ENCODE peak calls at places on chromosome 22, in seven cellular contexts. One of them, this sample, is unnamed.

GRCh38 chr22:46967445-46968358 is 205.3 kb downstream of the TBC1D22A start:
- DNase-seq in endothelial cell of umbilical vein: no peak
- DNase-seq in neural crest cell: no peak
- DNase-seq in lung: no peak
- DNase-seq in tibial artery: no peak
- DNase-seq in RWPE1: no peak
- DNase-seq in astrocyte: no peak
- DNase-seq in this sample: no peak

GRCh38 chr22:26589367-26589844 is 526 bp downstream of the TPST2 start:
- DNase-seq in RWPE1: peak; percentile 13
- DNase-seq in neural crest cell: no peak
- DNase-seq in lung: peak; percentile 35
- DNase-seq in endothelial cell of umbilical vein: peak; percentile 23
- DNase-seq in tibial artery: no peak
- DNase-seq in astrocyte: no peak
- DNase-seq in this sample: peak; percentile 18

GRCh38 chr22:17443413-17444203 is 74.3 kb downstream of the CECR2 start:
- DNase-seq in tibial artery: no peak
- DNase-seq in RWPE1: no peak
- DNase-seq in neural crest cell: no peak
- DNase-seq in lung: no peak
- DNase-seq in endothelial cell of umbilical vein: no peak
- DNase-seq in astrocyte: no peak
- DNase-seq in this sample: no peak

GRCh38 chr22:30855677-30856518 is 112.7 kb downstream of the MORC2 start:
- DNase-seq in neural crest cell: no peak
- DNase-seq in astrocyte: no peak
- DNase-seq in lung: no peak
- DNase-seq in tibial artery: peak; percentile 19
- DNase-seq in RWPE1: no peak
- DNase-seq in endothelial cell of umbilical vein: no peak
- DNase-seq in this sample: no peak

GRCh38 chr22:47193606-47194316 is 431.3 kb downstream of the TBC1D22A start:
- DNase-seq in neural crest cell: no peak
- DNase-seq in astrocyte: no peak
- DNase-seq in RWPE1: no peak
- DNase-seq in endothelial cell of umbilical vein: no peak
- DNase-seq in tibial artery: peak; percentile 62
- DNase-seq in lung: no peak
- DNase-seq in this sample: no peak

GRCh38 chr22:44049369-44050231 is 25.5 kb downstream of the PARVB start:
- DNase-seq in RWPE1: no peak
- DNase-seq in neural crest cell: no peak
- DNase-seq in lung: no peak
- DNase-seq in endothelial cell of umbilical vein: peak; percentile 33
- DNase-seq in astrocyte: no peak
- DNase-seq in tibial artery: no peak
- DNase-seq in this sample: no peak

GRCh38 chr22:35432226-35432905 is 32.4 kb downstream of the MCM5 start:
- DNase-seq in neural crest cell: no peak
- DNase-seq in astrocyte: no peak
- DNase-seq in RWPE1: no peak
- DNase-seq in lung: no peak
- DNase-seq in tibial artery: no peak
- DNase-seq in endothelial cell of umbilical vein: no peak
- DNase-seq in this sample: no peak

GRCh38 chr22:21977814-21978213 is 4.8 kb downstream of the TOP3B start:
- DNase-seq in neural crest cell: no peak
- DNase-seq in endothelial cell of umbilical vein: no peak
- DNase-seq in RWPE1: no peak
- DNase-seq in tibial artery: no peak
- DNase-seq in lung: no peak
- DNase-seq in astrocyte: no peak
- DNase-seq in this sample: no peak

GRCh38 chr22:46077669-46078099 is 72.6 kb upstream of the PPARA start:
- DNase-seq in endothelial cell of umbilical vein: no peak
- DNase-seq in RWPE1: no peak
- DNase-seq in neural crest cell: no peak
- DNase-seq in tibial artery: peak; percentile 65
- DNase-seq in astrocyte: no peak
- DNase-seq in lung: no peak
- DNase-seq in this sample: no peak

GRCh38 chr22:47090591-47091240 is 328.3 kb downstream of the TBC1D22A start:
- DNase-seq in endothelial cell of umbilical vein: peak; percentile 22
- DNase-seq in neural crest cell: no peak
- DNase-seq in tibial artery: peak; percentile 51
- DNase-seq in astrocyte: peak; percentile 35
- DNase-seq in RWPE1: no peak
- DNase-seq in lung: no peak
- DNase-seq in this sample: peak; percentile 58

GRCh38 chr22:44573451-44573850 is 75.4 kb upstream of the RTL6 start:
- DNase-seq in endothelial cell of umbilical vein: no peak
- DNase-seq in RWPE1: no peak
- DNase-seq in astrocyte: no peak
- DNase-seq in tibial artery: peak; percentile 31
- DNase-seq in neural crest cell: no peak
- DNase-seq in lung: no peak
- DNase-seq in this sample: no peak

GRCh38 chr22:35842519-35842913 is 124.8 kb downstream of the APOL5 start:
- DNase-seq in neural crest cell: no peak
- DNase-seq in RWPE1: no peak
- DNase-seq in endothelial cell of umbilical vein: no peak
- DNase-seq in tibial artery: no peak
- DNase-seq in lung: no peak
- DNase-seq in astrocyte: no peak
- DNase-seq in this sample: no peak

GRCh38 chr22:37552560-37553163 is 7.6 kb upstream of the CDC42EP1 start:
- DNase-seq in tibial artery: no peak
- DNase-seq in lung: no peak
- DNase-seq in astrocyte: peak; percentile 31
- DNase-seq in RWPE1: no peak
- DNase-seq in endothelial cell of umbilical vein: no peak
- DNase-seq in neural crest cell: no peak
- DNase-seq in this sample: peak; percentile 21

GRCh38 chr22:46349238-46349637 is 13.7 kb downstream of the TRMU start:
- DNase-seq in endothelial cell of umbilical vein: no peak
- DNase-seq in tibial artery: no peak
- DNase-seq in RWPE1: no peak
- DNase-seq in lung: no peak
- DNase-seq in astrocyte: no peak
- DNase-seq in neural crest cell: no peak
- DNase-seq in this sample: no peak

GRCh38 chr22:30694171-30694637 is 470 bp upstream of the OSBP2 start:
- DNase-seq in endothelial cell of umbilical vein: peak; percentile 57
- DNase-seq in RWPE1: peak; percentile 18
- DNase-seq in astrocyte: no peak
- DNase-seq in neural crest cell: peak; percentile 20
- DNase-seq in lung: peak; percentile 56
- DNase-seq in tibial artery: peak; percentile 64
- DNase-seq in this sample: no peak

GRCh38 chr22:29531419-29531818 is 22.1 kb downstream of the THOC5 start:
- DNase-seq in RWPE1: no peak
- DNase-seq in lung: no peak
- DNase-seq in neural crest cell: no peak
- DNase-seq in astrocyte: no peak
- DNase-seq in endothelial cell of umbilical vein: no peak
- DNase-seq in tibial artery: no peak
- DNase-seq in this sample: no peak

GRCh38 chr22:29072193-29072978 is 449 bp upstream of the KREMEN1 start:
- DNase-seq in neural crest cell: peak; percentile 71
- DNase-seq in astrocyte: no peak
- DNase-seq in RWPE1: peak; percentile 92
- DNase-seq in endothelial cell of umbilical vein: peak; percentile 50
- DNase-seq in lung: peak; percentile 93
- DNase-seq in tibial artery: peak; percentile 88
- DNase-seq in this sample: no peak

GRCh38 chr22:37419916-37420655 is 7.2 kb downstream of the ELFN2 start:
- DNase-seq in neural crest cell: no peak
- DNase-seq in astrocyte: peak; percentile 14
- DNase-seq in RWPE1: peak; percentile 23
- DNase-seq in endothelial cell of umbilical vein: no peak
- DNase-seq in lung: no peak
- DNase-seq in tibial artery: no peak
- DNase-seq in this sample: no peak

GRCh38 chr22:29352778-29353177 is 35.6 kb downstream of the AP1B1 start:
- DNase-seq in endothelial cell of umbilical vein: no peak
- DNase-seq in tibial artery: no peak
- DNase-seq in RWPE1: no peak
- DNase-seq in lung: no peak
- DNase-seq in neural crest cell: no peak
- DNase-seq in astrocyte: no peak
- DNase-seq in this sample: no peak

GRCh38 chr22:19225560-19225959 is 47.0 kb upstream of the SLC25A1 start:
- DNase-seq in tibial artery: no peak
- DNase-seq in neural crest cell: no peak
- DNase-seq in RWPE1: no peak
- DNase-seq in endothelial cell of umbilical vein: no peak
- DNase-seq in lung: no peak
- DNase-seq in astrocyte: no peak
- DNase-seq in this sample: no peak
- TF ChIP-seq CTCF in tibial artery: no peak
- TF ChIP-seq CTCF in neural crest cell: no peak
- TF ChIP-seq CTCF in RWPE1: no peak
- TF ChIP-seq CTCF in endothelial cell of umbilical vein: no peak
- TF ChIP-seq CTCF in lung: no peak
- TF ChIP-seq CTCF in astrocyte: no peak
- TF ChIP-seq CTCF in this sample: no peak

GRCh38 chr22:39132871-39133524 is 19.5 kb downstream of the CBX7 start:
- DNase-seq in astrocyte: no peak
- DNase-seq in RWPE1: no peak
- DNase-seq in neural crest cell: no peak
- DNase-seq in tibial artery: peak; percentile 57
- DNase-seq in endothelial cell of umbilical vein: no peak
- DNase-seq in lung: no peak
- DNase-seq in this sample: no peak

GRCh38 chr22:39136317-39136716 is 16.2 kb downstream of the CBX7 start:
- DNase-seq in endothelial cell of umbilical vein: no peak
- DNase-seq in RWPE1: no peak
- DNase-seq in neural crest cell: no peak
- DNase-seq in tibial artery: peak; percentile 58
- DNase-seq in lung: no peak
- DNase-seq in astrocyte: no peak
- DNase-seq in this sample: no peak

GRCh38 chr22:39134366-39135091 is 18.0 kb downstream of the CBX7 start:
- DNase-seq in astrocyte: no peak
- DNase-seq in neural crest cell: no peak
- DNase-seq in tibial artery: peak; percentile 67
- DNase-seq in RWPE1: no peak
- DNase-seq in endothelial cell of umbilical vein: no peak
- DNase-seq in lung: no peak
- DNase-seq in this sample: no peak

GRCh38 chr22:39133871-39134270 is 18.6 kb downstream of the CBX7 start:
- DNase-seq in neural crest cell: no peak
- DNase-seq in endothelial cell of umbilical vein: no peak
- DNase-seq in astrocyte: no peak
- DNase-seq in lung: no peak
- DNase-seq in RWPE1: no peak
- DNase-seq in tibial artery: no peak
- DNase-seq in this sample: no peak

DNA sequence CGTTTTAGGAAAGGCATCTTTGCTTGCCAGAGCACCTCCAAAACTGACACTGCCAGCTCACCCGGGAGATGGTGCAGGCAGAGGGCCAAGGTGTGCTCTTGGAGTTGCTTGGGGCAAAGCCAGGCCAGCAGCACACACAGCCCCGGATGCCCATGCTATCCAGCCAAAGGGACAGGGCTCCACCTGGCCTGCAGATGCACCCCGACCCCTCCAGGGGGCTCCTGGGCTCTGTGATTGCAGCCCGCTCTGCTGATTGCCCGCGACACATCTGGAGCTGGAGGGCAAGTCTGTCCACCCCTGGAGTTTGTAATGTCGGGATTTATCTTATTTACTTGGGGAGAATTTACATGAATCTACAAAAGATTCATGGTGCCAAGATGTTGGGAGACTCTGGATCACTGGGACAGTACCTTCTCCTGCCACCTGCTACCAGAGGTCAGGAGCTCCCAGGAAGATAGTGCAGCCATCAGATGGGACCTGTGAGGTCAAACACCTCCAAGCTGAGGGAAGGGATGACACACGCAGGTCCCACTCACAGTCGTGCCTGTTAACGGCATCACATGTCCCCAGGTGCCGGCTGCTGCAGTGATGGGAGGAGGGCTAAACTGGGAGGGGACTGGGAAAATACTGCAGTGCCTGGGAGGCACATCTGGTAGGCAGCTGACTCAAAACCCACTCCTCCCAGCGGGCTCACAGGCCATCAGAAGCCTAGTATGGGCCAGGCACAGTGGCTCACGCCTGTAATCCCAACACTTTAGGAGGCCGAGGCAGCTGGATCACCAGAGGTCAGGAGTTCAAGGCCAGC is 17.2 kb downstream of the CBX7 start:
- DNase-seq in tibial artery: peak; percentile 40
- DNase-seq in endothelial cell of umbilical vein: peak; percentile 39
- DNase-seq in lung: no peak
- DNase-seq in neural crest cell: peak; percentile 72
- DNase-seq in RWPE1: no peak
- DNase-seq in astrocyte: no peak
- DNase-seq in this sample: peak; percentile 28
- TF ChIP-seq CTCF in tibial artery: no peak
- TF ChIP-seq CTCF in endothelial cell of umbilical vein: peak; percentile 70
- TF ChIP-seq CTCF in lung: no peak
- TF ChIP-seq CTCF in neural crest cell: peak; percentile 71
- TF ChIP-seq CTCF in RWPE1: peak; percentile 76
- TF ChIP-seq CTCF in astrocyte: peak; percentile 66
- TF ChIP-seq CTCF in this sample: peak; percentile 76

GRCh38 chr22:32413715-32414114 is 1.7 kb upstream of the RTCB start:
- DNase-seq in lung: no peak
- DNase-seq in RWPE1: peak; percentile 8
- DNase-seq in endothelial cell of umbilical vein: peak; percentile 28
- DNase-seq in tibial artery: no peak
- DNase-seq in astrocyte: peak; percentile 8
- DNase-seq in neural crest cell: no peak
- DNase-seq in this sample: peak; percentile 33
- TF ChIP-seq CTCF in lung: no peak
- TF ChIP-seq CTCF in RWPE1: peak; percentile 41
- TF ChIP-seq CTCF in endothelial cell of umbilical vein: peak; percentile 16
- TF ChIP-seq CTCF in tibial artery: no peak
- TF ChIP-seq CTCF in astrocyte: peak; percentile 65
- TF ChIP-seq CTCF in neural crest cell: peak; percentile 58
- TF ChIP-seq CTCF in this sample: peak; percentile 77

GRCh38 chr22:49436056-49436455 is 391.6 kb downstream of the BRD1 start:
- DNase-seq in RWPE1: no peak
- DNase-seq in endothelial cell of umbilical vein: no peak
- DNase-seq in neural crest cell: no peak
- DNase-seq in lung: no peak
- DNase-seq in tibial artery: no peak
- DNase-seq in astrocyte: no peak
- DNase-seq in this sample: no peak

GRCh38 chr22:49435596-49435995 is 392.1 kb downstream of the BRD1 start:
- DNase-seq in tibial artery: no peak
- DNase-seq in neural crest cell: no peak
- DNase-seq in endothelial cell of umbilical vein: no peak
- DNase-seq in RWPE1: no peak
- DNase-seq in astrocyte: no peak
- DNase-seq in lung: no peak
- DNase-seq in this sample: no peak

GRCh38 chr22:49433044-49433443 is 394.6 kb downstream of the BRD1 start:
- DNase-seq in astrocyte: no peak
- DNase-seq in RWPE1: no peak
- DNase-seq in lung: no peak
- DNase-seq in neural crest cell: no peak
- DNase-seq in endothelial cell of umbilical vein: no peak
- DNase-seq in tibial artery: no peak
- DNase-seq in this sample: no peak

GRCh38 chr22:49432211-49432905 is 395.3 kb downstream of the BRD1 start:
- DNase-seq in neural crest cell: no peak
- DNase-seq in astrocyte: no peak
- DNase-seq in lung: no peak
- DNase-seq in RWPE1: no peak
- DNase-seq in endothelial cell of umbilical vein: no peak
- DNase-seq in tibial artery: no peak
- DNase-seq in this sample: no peak

GRCh38 chr22:49433717-49434611 is 393.7 kb downstream of the BRD1 start:
- DNase-seq in endothelial cell of umbilical vein: no peak
- DNase-seq in neural crest cell: no peak
- DNase-seq in tibial artery: no peak
- DNase-seq in astrocyte: no peak
- DNase-seq in lung: no peak
- DNase-seq in RWPE1: no peak
- DNase-seq in this sample: no peak
- TF ChIP-seq CTCF in endothelial cell of umbilical vein: no peak
- TF ChIP-seq CTCF in neural crest cell: peak; percentile 33
- TF ChIP-seq CTCF in tibial artery: no peak
- TF ChIP-seq CTCF in astrocyte: no peak
- TF ChIP-seq CTCF in lung: no peak
- TF ChIP-seq CTCF in RWPE1: no peak
- TF ChIP-seq CTCF in this sample: no peak

This sample was measured in HFFc6.